ENCODE peak calls at places on chromosomes 1 and 21, in six cellular contexts. I is suprapubic skin, F is stomach, Q is uterus, C is Peyer's patch, H is adrenal gland. S is an unnamed sample.

GRCh38 chr1:55456961-55457360 is 241.8 kb upstream of the USP24 start:
- DNase-seq in I (no peak), F (no peak), Q (no peak), C (no peak), H (no peak), S (no peak)

GRCh38 chr1:112247036-112247597 is 148.9 kb upstream of the CTTNBP2NL start:
- DNase-seq in I (no peak), F (no peak), Q (no peak), C (no peak), H (no peak), S (no peak)

GRCh38 chr1:24903955-24904730 is 25.9 kb downstream of the RUNX3 start:
- DNase-seq in I (peak), F (peak), Q (peak), C (peak), H (peak), S (no peak)

GRCh38 chr1:119388450-119388849 is 19.9 kb downstream of the HAO2 start:
- DNase-seq in I (no peak), F (no peak), Q (no peak), C (no peak), H (no peak), S (no peak)

GRCh38 chr1:16189921-16190499 is 22.4 kb downstream of the ARHGEF19 start:
- DNase-seq in I (no peak), F (no peak), Q (no peak), C (no peak), H (no peak), S (no peak)

GRCh38 chr21:14863745-14864210 is 201.0 kb downstream of the NRIP1 start:
- DNase-seq in I (no peak), F (no peak), Q (no peak), C (no peak), H (no peak), S (no peak)

GRCh38 chr1:17403081-17403480 is 31.1 kb downstream of the PADI6 start:
- DNase-seq in I (no peak), F (no peak), Q (no peak), C (no peak), H (no peak), S (no peak)

GRCh38 chr21:32990666-32991065 is 35.1 kb upstream of the OLIG2 start:
- DNase-seq in I (no peak), F (no peak), Q (no peak), C (no peak), H (no peak), S (no peak)

GRCh38 chr1:59015708-59016107 is 231.9 kb upstream of the JUN start:
- DNase-seq in I (no peak), F (no peak), Q (peak), C (no peak), H (no peak), S (peak)

GRCh38 chr1:2628191-2628932 is 4.5 kb downstream of the MMEL1 start:
- DNase-seq in I (no peak), F (no peak), Q (no peak), C (peak), H (no peak), S (no peak)

GRCh38 chr1:19087737-19088594 is 122.1 kb downstream of the UBR4 start:
- DNase-seq in I (no peak), F (no peak), Q (no peak), C (no peak), H (no peak), S (no peak)

GRCh38 chr1:11649624-11650330 is 4.5 kb downstream of the FBXO2 start:
- DNase-seq in I (no peak), F (no peak), Q (no peak), C (no peak), H (peak), S (no peak)

GRCh38 chr1:11651017-11651416 is 3.2 kb downstream of the FBXO2 start:
- DNase-seq in I (no peak), F (no peak), Q (no peak), C (no peak), H (no peak), S (no peak)

GRCh38 chr1:11649237-11649623 is 5.0 kb downstream of the FBXO2 start:
- DNase-seq in I (no peak), F (no peak), Q (no peak), C (no peak), H (no peak), S (no peak)

GRCh38 chr1:11648732-11649158 is 5.5 kb downstream of the FBXO2 start:
- DNase-seq in I (no peak), F (peak), Q (no peak), C (peak), H (peak), S (no peak)

GRCh38 chr1:11650331-11650991 is 3.8 kb downstream of the FBXO2 start:
- DNase-seq in I (peak), F (peak), Q (peak), C (peak), H (peak), S (no peak)
- TF ChIP-seq POLR2A in I (no peak), F (no peak), Q (no peak), C (no peak), H (no peak), S (no peak)

DNA sequence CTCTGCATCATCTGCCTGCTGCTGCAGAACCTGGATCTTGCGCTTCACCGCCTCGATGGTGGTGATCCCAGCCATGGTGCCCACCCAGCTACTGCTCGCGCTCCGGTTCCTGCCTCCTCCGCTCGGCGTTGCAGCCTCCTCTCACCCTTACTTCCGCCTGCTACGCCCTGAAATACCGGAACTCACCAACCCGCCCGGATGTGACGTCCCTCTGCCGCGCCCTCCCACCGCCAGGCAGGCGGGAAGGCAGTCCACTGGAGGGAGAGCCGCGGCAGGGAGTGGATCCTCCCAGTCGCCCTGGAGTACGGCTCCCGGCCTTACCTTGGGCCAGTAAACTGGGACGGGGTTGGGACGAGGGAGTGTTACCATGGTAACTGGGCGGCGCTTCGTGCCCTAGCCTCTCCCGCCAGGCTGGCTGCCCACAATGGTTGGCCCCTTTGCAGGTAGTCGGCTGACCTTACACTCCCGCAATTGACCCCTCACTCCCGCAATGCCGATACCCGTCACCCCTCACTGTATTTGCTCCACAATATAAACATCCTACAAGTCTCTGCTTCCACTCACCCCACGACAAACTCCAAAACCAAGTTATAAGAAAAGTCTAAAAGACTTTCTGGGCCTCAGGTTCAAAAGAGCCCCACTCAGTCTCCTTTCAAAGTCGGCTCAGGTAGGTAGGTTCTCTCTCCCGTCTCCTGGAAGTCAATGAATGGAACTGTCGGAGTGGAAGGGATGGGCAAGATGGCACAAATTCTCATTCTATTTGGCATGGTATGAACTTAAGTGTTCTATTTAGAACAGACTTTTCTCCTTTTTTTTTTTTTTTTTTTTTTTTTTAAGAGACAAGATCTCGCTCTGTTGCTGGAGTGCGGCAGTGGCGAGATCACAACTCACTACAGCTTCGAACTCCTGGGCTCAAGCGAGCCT is 8.6 kb downstream of the TPM3 start:
- DNase-seq in I (peak), F (peak), Q (peak), C (peak), H (peak), S (peak)
- TF ChIP-seq POLR2A in I (peak), F (peak), Q (peak), C (peak), H (peak), S (peak)

GRCh38 chr1:169711469-169712308 is at the start of gene SELL:
- DNase-seq in I (no peak), F (peak), Q (peak), C (peak), H (peak), S (peak)
- TF ChIP-seq POLR2A in I (no peak), F (no peak), Q (no peak), C (no peak), H (no peak), S (no peak)

GRCh38 chr1:219813344-219813743 is 115.0 kb downstream of the SLC30A10 start:
- DNase-seq in I (no peak), F (no peak), Q (no peak), C (no peak), H (no peak), S (no peak)

GRCh38 chr1:219812086-219812485 is 116.3 kb downstream of the SLC30A10 start:
- DNase-seq in I (no peak), F (no peak), Q (no peak), C (no peak), H (no peak), S (no peak)

GRCh38 chr1:219810451-219810850 is 117.9 kb downstream of the SLC30A10 start:
- DNase-seq in I (no peak), F (no peak), Q (no peak), C (no peak), H (no peak), S (no peak)

GRCh38 chr1:219808790-219809189 is 119.6 kb downstream of the SLC30A10 start:
- DNase-seq in I (no peak), F (no peak), Q (no peak), C (no peak), H (no peak), S (no peak)

DNA sequence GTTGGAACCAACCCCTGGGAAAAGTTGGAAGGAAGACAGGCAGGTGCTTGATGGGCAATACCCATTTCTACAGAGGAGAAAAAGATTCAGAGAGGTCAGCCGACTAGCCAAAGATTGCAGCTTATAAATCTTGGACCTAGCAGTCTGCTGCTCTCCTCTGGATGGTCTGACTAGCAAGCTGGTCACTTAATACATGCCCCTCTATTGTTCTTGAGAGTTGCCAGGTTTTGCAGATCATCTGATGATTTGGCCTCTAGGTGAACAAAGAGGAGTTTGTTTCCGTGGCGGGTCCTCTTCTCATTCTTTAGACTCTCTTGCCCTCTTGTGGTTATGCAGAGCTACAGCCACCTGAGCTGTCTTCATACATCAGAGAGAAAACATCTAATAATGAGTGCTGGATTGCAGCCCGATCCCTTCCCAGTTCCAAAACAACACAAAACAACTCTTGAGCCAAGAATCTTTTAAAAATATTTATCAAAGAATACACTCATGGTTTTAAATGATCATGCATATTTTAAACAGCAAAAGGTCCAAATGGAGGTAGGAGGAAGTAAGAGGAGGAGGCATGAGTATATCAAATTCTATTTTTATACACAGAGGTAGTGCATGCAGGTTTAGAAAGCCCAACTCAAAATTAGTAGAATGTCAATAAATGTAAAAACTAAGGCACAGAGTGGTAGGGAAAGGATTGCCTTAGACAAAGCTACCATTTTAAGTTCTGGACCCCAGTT is 115.7 kb downstream of the SLC30A10 start:
- DNase-seq in I (no peak), F (no peak), Q (no peak), C (no peak), H (peak), S (peak)
- TF ChIP-seq POLR2A in I (no peak), F (no peak), Q (no peak), C (no peak), H (no peak), S (no peak)

DNA sequence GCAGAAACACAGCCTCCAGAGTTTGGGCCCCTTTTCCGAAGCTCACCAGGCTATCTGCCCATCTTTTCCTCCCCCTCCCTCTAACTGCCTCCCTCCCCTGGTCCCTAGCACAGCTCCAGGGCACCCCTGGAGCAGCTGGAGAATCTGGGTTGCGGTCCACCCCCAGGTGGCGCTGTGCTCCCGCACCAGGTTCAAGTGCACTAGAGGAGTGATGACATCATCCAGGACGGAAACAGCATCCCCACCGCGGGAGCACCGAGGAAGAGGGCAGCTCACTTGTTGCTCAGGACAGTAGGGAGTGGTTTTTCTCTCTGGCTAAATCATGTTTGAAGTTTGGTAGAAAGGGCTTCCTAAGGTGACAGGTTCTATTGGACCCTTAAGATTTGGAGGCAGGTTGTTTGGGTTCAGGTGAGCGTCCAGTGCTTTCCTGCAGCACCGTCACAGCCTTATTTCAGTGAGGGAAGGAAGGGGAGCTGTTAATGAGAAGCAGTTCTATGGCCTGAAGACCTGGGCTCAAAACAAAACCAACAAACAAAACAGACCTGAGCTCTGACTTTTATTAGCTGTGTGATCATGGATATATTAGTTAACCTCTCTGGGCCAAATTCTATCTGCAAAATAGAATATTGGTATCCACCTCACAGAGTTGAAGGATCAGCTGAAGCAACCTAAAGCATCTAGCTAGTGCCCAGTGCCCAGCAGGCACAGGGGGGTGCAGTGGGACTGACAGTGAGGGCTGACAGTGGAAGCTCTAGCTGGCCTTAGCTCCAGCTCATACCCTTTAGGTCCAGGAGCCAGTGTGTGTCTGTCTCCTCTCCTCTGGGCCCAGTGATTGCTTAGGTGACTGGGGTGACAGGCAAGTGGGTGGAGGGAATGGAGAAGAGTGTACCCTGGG is 7.5 kb downstream of the SHISA4 start:
- DNase-seq in I (peak), F (peak), Q (peak), C (peak), H (peak), S (peak)
- TF ChIP-seq POLR2A in I (no peak), F (no peak), Q (peak), C (peak), H (no peak), S (no peak)

S was measured in H54.